ENCODE peak calls at places on chromosomes 5 and 9, in seven cellular contexts. W, J, Y, U, N, L and E are unnamed samples.

GRCh38 chr5:128695791-128696520 is 157.9 kb upstream of the FBN2 start:
- DNase-seq in U (no peak), W (no peak), Y (no peak), N (no peak), L (no peak), J (no peak), E (no peak)

GRCh38 chr5:20305463-20305862 is 317.5 kb upstream of the CDH18 start:
- DNase-seq in U (no peak), L (no peak), N (no peak), W (no peak), J (no peak), Y (no peak), E (no peak)

GRCh38 chr5:116785101-116785500 is 210.5 kb upstream of the SEMA6A start:
- DNase-seq in U (no peak), L (no peak), N (no peak), Y (no peak), J (no peak), W (no peak), E (no peak)

GRCh38 chr5:3317051-3317795 is 278.4 kb upstream of the IRX1 start:
- DNase-seq in Y (no peak), J (no peak), W (no peak), L (no peak), U (no peak), N (no peak), E (no peak)

GRCh38 chr9:126171641-126172040 is 155.0 kb upstream of the MVB12B start:
- DNase-seq in U (no peak), L (no peak), Y (no peak), N (no peak), W (no peak), J (no peak), E (no peak)

GRCh38 chr5:115324021-115324420 is 27.6 kb upstream of the CCDC112 start:
- DNase-seq in L (no peak), N (no peak), W (no peak), U (no peak), Y (no peak), J (no peak), E (no peak)

GRCh38 chr5:141638771-141639170 is 2.0 kb downstream of the RELL2 start:
- DNase-seq in N (no peak), W (no peak), U (no peak), J (no peak), Y (no peak), L (no peak), E (no peak)

GRCh38 chr5:106262395-106262794 is 1408.3 kb downstream of the EFNA5 start:
- DNase-seq in W (no peak), J (no peak), U (no peak), Y (no peak), L (no peak), N (no peak), E (no peak)

GRCh38 chr5:177041936-177042335 is 19.4 kb downstream of the ZNF346 start:
- DNase-seq in W (no peak), Y (no peak), J (no peak), L (no peak), U (no peak), N (no peak), E (no peak)

GRCh38 chr9:125460346-125460745 is 198.7 kb downstream of the GAPVD1 start:
- DNase-seq in U (no peak), J (no peak), Y (no peak), L (no peak), N (no peak), W (no peak), E (no peak)

GRCh38 chr5:88544131-88544530 is 275.5 kb upstream of the TMEM161B start:
- DNase-seq in Y (no peak), N (no peak), W (no peak), U (no peak), L (no peak), J (no peak), E (no peak)

GRCh38 chr5:80192507-80193241 is 63.2 kb downstream of the SERINC5 start:
- DNase-seq in W (no peak), L (peak), Y (no peak), N (no peak), J (no peak), U (no peak), E (peak)

GRCh38 chr9:80326105-80326504 is 754.3 kb downstream of the TLE4 start:
- DNase-seq in J (no peak), Y (no peak), N (no peak), W (no peak), U (no peak), L (no peak), E (no peak)

GRCh38 chr9:6845881-6846280 is 88.1 kb downstream of the KDM4C start:
- DNase-seq in U (no peak), W (peak), L (no peak), J (no peak), N (no peak), Y (no peak), E (no peak)

GRCh38 chr9:96686638-96687335 is 31.7 kb upstream of the PRXL2C start:
- DNase-seq in N (peak), L (peak), J (peak), Y (peak), W (peak), U (peak), E (no peak)

GRCh38 chr9:87670572-87671264 is 55.2 kb upstream of the CTSL start:
- DNase-seq in L (no peak), Y (no peak), N (no peak), J (no peak), W (no peak), U (no peak), E (no peak)

GRCh38 chr5:67873935-67874334 is 341.6 kb upstream of the PIK3R1 start:
- DNase-seq in J (no peak), Y (no peak), W (no peak), N (no peak), U (no peak), L (no peak), E (no peak)

GRCh38 chr5:74386571-74387334 is 253.8 kb downstream of the ENC1 start:
- DNase-seq in U (peak), Y (no peak), W (no peak), L (no peak), N (no peak), J (no peak), E (no peak)

GRCh38 chr9:132407196-132407595 is 556 bp upstream of the TTF1 start:
- DNase-seq in U (no peak), N (no peak), Y (no peak), J (no peak), L (no peak), W (no peak), E (no peak)
- H3K4me3 ChIP-seq in U (peak), N (peak), Y (peak), J (peak), L (no peak), W (no peak), E (peak)

DNA sequence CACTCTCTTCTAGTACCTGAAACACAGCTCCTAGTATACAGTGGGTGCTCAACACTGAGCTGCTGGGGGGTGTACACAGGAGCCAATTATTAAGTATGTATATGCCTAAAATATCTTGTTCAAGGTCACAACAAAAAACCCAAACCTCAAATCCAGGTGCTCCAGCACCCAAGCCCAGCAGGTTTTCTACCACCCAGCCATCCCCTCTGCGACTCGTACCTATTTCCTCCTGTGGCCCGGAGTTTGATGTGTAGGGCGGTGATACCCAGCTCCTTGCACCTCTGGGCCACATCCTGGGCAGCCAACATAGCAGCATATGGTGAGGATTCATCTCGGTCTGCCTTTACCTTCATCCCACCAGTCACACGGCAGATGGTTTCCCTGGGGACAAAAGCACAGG is 3.0 kb downstream of the RPS14 start:
- DNase-seq in W (no peak), U (no peak), L (no peak), Y (no peak), J (no peak), N (no peak), E (no peak)
- H3K4me3 ChIP-seq in W (no peak), U (no peak), L (no peak), Y (no peak), J (no peak), N (no peak), E (no peak)

GRCh38 chr9:129968690-129969485 is 74.1 kb downstream of the FNBP1 start:
- DNase-seq in Y (no peak), W (peak), L (no peak), J (no peak), N (no peak), U (peak), E (no peak)

GRCh38 chr9:129964901-129965734 is 77.9 kb downstream of the FNBP1 start:
- DNase-seq in Y (no peak), N (no peak), J (no peak), L (no peak), U (no peak), W (peak), E (no peak)

GRCh38 chr9:129958771-129959170 is 84.2 kb downstream of the FNBP1 start:
- DNase-seq in N (no peak), U (no peak), Y (no peak), J (no peak), W (no peak), L (no peak), E (no peak)

GRCh38 chr9:129962376-129962765 is 80.6 kb downstream of the FNBP1 start:
- DNase-seq in Y (no peak), N (no peak), U (peak), L (no peak), J (no peak), W (no peak), E (no peak)

GRCh38 chr9:129962889-129963703 is 79.9 kb downstream of the FNBP1 start:
- DNase-seq in L (peak), J (peak), U (peak), W (peak), N (no peak), Y (no peak), E (peak)
- H3K4me3 ChIP-seq in L (no peak), J (peak), U (peak), W (peak), N (peak), Y (peak), E (peak)

GRCh38 chr5:132372122-132372521 is 2.6 kb downstream of the SLC22A5 start:
- DNase-seq in U (no peak), J (no peak), N (no peak), Y (no peak), W (no peak), L (no peak), E (no peak)
- H3K4me3 ChIP-seq in U (no peak), J (no peak), N (no peak), Y (no peak), W (no peak), L (no peak), E (no peak)

DNA sequence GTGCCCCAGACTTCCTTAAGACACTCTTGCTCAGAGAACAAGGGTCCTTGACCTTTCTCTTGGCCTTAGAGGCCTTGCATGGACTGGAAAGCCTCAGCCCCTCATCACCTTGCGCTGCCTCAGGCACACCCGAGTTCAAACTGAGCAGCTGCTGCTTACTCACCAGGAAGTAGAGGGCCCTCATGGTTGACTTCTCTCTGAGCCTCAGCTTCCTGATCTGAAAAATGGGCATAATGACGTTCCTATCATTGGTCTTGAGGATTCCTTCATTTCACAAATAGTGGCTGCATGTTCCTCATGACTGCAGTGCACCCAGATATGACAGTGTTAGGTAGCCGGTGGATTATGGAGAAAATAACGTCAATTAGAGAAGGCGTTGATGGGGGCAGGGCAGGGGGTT is 28.6 kb downstream of the IER5L start:
- DNase-seq in N (no peak), U (no peak), J (no peak), L (no peak), W (no peak), Y (no peak), E (no peak)
- H3K4me3 ChIP-seq in N (no peak), U (no peak), J (no peak), L (no peak), W (no peak), Y (no peak), E (no peak)

GRCh38 chr9:137199411-137200121 is 975 bp downstream of the TPRN start:
- DNase-seq in Y (no peak), W (peak), U (no peak), L (no peak), J (no peak), N (no peak), E (no peak)
- H3K4me3 ChIP-seq in Y (peak), W (peak), U (no peak), L (peak), J (no peak), N (peak), E (no peak)

DNA sequence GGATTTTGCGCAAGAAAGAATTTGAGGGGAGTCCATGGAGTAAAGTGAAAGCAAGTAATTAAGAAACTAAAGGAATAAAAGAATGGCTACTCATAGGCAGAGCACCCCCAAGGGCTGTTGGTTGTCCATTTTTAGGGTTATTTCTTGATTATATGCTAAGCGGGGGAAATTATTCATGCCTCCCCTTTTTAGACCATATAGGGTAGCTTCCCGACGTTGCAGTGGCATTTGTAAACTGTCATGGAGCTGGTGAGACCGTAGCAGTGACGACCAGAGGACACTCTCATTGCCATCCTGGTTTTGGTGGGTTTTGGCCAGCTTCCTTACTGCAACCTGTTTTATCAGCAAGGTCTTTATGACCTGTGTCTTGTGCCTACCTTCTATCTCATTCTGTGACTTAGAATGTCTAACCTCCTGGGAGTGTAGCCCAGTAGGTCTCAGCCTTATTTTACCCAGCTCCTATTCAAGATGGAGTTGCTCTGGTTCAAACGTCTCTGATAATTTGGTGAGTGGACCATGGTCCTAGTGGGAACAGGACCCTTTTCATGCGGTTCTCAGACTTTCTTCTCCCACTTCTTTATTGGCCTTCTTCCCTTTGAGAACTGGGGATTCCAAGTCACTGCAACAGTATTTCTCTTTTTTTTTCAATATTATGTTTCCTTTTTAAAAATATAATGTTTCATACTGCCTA is 1.3 kb upstream of the ERAP1 start:
- DNase-seq in J (no peak), N (no peak), W (no peak), L (no peak), Y (no peak), U (no peak), E (no peak)
- H3K4me3 ChIP-seq in J (peak), N (no peak), W (no peak), L (no peak), Y (no peak), U (no peak), E (peak)

GRCh38 chr9:137168907-137169763 is 716 bp downstream of the LRRC26 start:
- DNase-seq in J (no peak), W (peak), N (peak), U (peak), L (peak), Y (no peak), E (no peak)
- H3K4me3 ChIP-seq in J (no peak), W (no peak), N (peak), U (no peak), L (no peak), Y (peak), E (no peak)